ENCODE peak calls at places on chromosome 2, in four cellular contexts. A is GM13976, J is endodermal cell, V is adrenal gland. X is an unnamed sample.

GRCh38 chr2:20447437-20448245 is 767 bp downstream of the RHOB start:
- DNase-seq in V (peak), J (peak), A (peak), X (no peak)

GRCh38 chr2:10533811-10534321 is 85.7 kb upstream of the ODC1 start:
- DNase-seq in A (no peak), V (no peak), J (no peak), X (no peak)

GRCh38 chr2:220646424-220646823 is 925.7 kb downstream of the EPHA4 start:
- DNase-seq in A (no peak), V (no peak), J (no peak), X (no peak)

GRCh38 chr2:190578158-190579057 is 43.9 kb upstream of the NEMP2 start:
- DNase-seq in A (no peak), J (no peak), V (no peak), X (no peak)

GRCh38 chr2:177604291-177605065 is 211.9 kb downstream of the AGPS start:
- DNase-seq in V (no peak), J (peak), A (peak), X (no peak)

GRCh38 chr2:196821195-196821594 is 12.0 kb upstream of the C2orf66 start:
- DNase-seq in A (no peak), J (no peak), V (no peak), X (no peak)

GRCh38 chr2:234706086-234706485 is 209.2 kb upstream of the ARL4C start:
- DNase-seq in J (no peak), V (no peak), A (no peak), X (no peak)

GRCh38 chr2:124815386-124815785 is 790.3 kb downstream of the CNTNAP5 start:
- DNase-seq in A (no peak), V (no peak), J (no peak), X (no peak)

GRCh38 chr2:217683096-217683870 is 319.5 kb downstream of the TNS1 start:
- DNase-seq in J (no peak), A (no peak), V (no peak), X (no peak)

GRCh38 chr2:201558665-201559064 is 84.6 kb downstream of the TMEM237 start:
- DNase-seq in V (no peak), A (no peak), J (peak), X (no peak)

GRCh38 chr2:128260239-128261138 is 58.2 kb downstream of the HS6ST1 start:
- DNase-seq in V (peak), A (no peak), J (peak), X (no peak)

GRCh38 chr2:219207884-219208740 is 1.5 kb downstream of the ZFAND2B start:
- DNase-seq in V (no peak), J (no peak), A (no peak), X (no peak)

GRCh38 chr2:222241054-222241453 is 57.7 kb downstream of the PAX3 start:
- DNase-seq in A (no peak), V (no peak), J (no peak), X (no peak)

GRCh38 chr2:176390276-176390675 is 121.0 kb downstream of the MTX2 start:
- DNase-seq in V (no peak), A (no peak), J (no peak), X (no peak)

GRCh38 chr2:88690591-88691338 is 708 bp upstream of the RPIA start:
- DNase-seq in V (peak), A (peak), J (no peak), X (no peak)

GRCh38 chr2:28359222-28360065 is 33.2 kb upstream of the FOSL2 start:
- DNase-seq in A (peak), V (no peak), J (no peak), X (no peak)

GRCh38 chr2:33013684-33014110 is 66.9 kb downstream of the LTBP1 start:
- DNase-seq in A (no peak), V (no peak), J (no peak), X (no peak)

GRCh38 chr2:9993490-9994165 is 42.1 kb downstream of the GRHL1 start:
- DNase-seq in J (no peak), A (no peak), V (peak), X (no peak)

GRCh38 chr2:240644171-240644651 is 18.9 kb downstream of the GPR35 start:
- DNase-seq in V (peak), A (no peak), J (peak), X (no peak)

GRCh38 chr2:31931916-31932315 is 78.9 kb downstream of the MEMO1 start:
- DNase-seq in A (no peak), J (no peak), V (no peak), X (no peak)

GRCh38 chr2:239316562-239317465 is 84.0 kb downstream of the HDAC4 start:
- DNase-seq in V (peak), A (no peak), J (peak), X (peak)

GRCh38 chr2:168203762-168204693 is 43.4 kb downstream of the STK39 start:
- DNase-seq in A (no peak), V (no peak), J (peak), X (no peak)

GRCh38 chr2:66443977-66444855 is 9.3 kb downstream of the MEIS1 start:
- DNase-seq in V (peak), J (no peak), A (no peak), X (no peak)

GRCh38 chr2:219702796-219703545 is 75.5 kb downstream of the SLC4A3 start:
- DNase-seq in J (no peak), V (no peak), A (no peak), X (no peak)

GRCh38 chr2:12855508-12855907 is 138.8 kb downstream of the TRIB2 start:
- DNase-seq in J (no peak), V (no peak), A (no peak), X (no peak)

GRCh38 chr2:135097532-135098231 is 45.6 kb downstream of the RAB3GAP1 start:
- DNase-seq in A (no peak), V (no peak), J (no peak), X (no peak)

GRCh38 chr2:121359170-121359569 is 74.2 kb upstream of the TFCP2L1 start:
- DNase-seq in A (no peak), J (no peak), V (no peak), X (no peak)

GRCh38 chr2:51722311-51722710 is 690.4 kb upstream of the NRXN1 start:
- DNase-seq in J (no peak), A (no peak), V (no peak), X (no peak)

GRCh38 chr2:61158356-61158944 is 3.5 kb upstream of the C2orf74 start:
- DNase-seq in V (peak), J (no peak), A (no peak), X (no peak)

GRCh38 chr2:61162721-61163120 is 733 bp downstream of the C2orf74 start:
- DNase-seq in V (peak), J (no peak), A (no peak), X (no peak)

GRCh38 chr2:61161888-61162287 is at the start of gene C2orf74:
- DNase-seq in V (peak), J (no peak), A (no peak), X (no peak)

GRCh38 chr2:61157371-61158003 is 4.5 kb upstream of the C2orf74 start:
- DNase-seq in V (peak), A (no peak), J (no peak), X (no peak)
- TF ChIP-seq CTCF in V (no peak), A (no peak), J (no peak), X (no peak)

GRCh38 chr2:17539993-17540812 is at the start of gene VSNL1:
- DNase-seq in V (peak), A (peak), J (peak), X (no peak)

GRCh38 chr2:17539596-17539992 is 902 bp upstream of the VSNL1 start:
- DNase-seq in A (peak), V (no peak), J (peak), X (no peak)

GRCh38 chr2:17541514-17541950 is 1.0 kb downstream of the VSNL1 start:
- DNase-seq in V (no peak), A (no peak), J (no peak), X (no peak)

GRCh38 chr2:17542471-17542870 is 2.0 kb downstream of the VSNL1 start:
- DNase-seq in V (no peak), A (no peak), J (no peak), X (no peak)

GRCh38 chr2:17540813-17541513 is 467 bp downstream of the VSNL1 start:
- DNase-seq in A (peak), V (no peak), J (no peak), X (no peak)
- TF ChIP-seq CTCF in A (no peak), V (no peak), J (no peak), X (no peak)

GRCh38 chr2:199911052-199911876 is at the start of gene C2orf69:
- DNase-seq in A (peak), J (peak), V (peak), X (peak)
- TF ChIP-seq CTCF in A (no peak), J (peak), V (peak), X (no peak)

DNA sequence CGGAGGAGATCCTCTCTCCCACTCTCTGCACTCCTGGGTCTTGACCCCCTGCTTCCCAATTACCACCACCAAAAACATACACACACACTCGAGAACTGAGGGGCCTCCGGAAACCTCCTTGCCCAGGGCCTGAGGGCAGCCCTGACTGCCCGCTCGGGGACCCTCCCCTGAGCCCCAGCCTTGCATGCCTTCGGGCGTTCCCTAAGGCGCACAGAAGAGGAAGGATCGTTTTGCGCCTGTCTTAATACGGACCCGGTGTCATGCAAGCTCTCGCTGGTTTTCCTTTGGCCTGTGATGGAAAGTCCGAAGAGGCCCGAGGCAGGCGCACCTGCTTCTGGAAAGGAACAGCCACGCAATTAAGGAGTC is 19.8 kb downstream of the POU3F3 start:
- DNase-seq in V (no peak), A (no peak), J (no peak), X (no peak)
- TF ChIP-seq CTCF in V (no peak), A (no peak), J (no peak), X (no peak)

GRCh38 chr2:109208071-109208950 is 79.3 kb downstream of the SH3RF3 start:
- DNase-seq in J (no peak), V (peak), A (no peak), X (no peak)
- TF ChIP-seq CTCF in J (peak), V (no peak), A (no peak), X (no peak)

GRCh38 chr2:68110102-68110501 is 47.3 kb upstream of the C1D start:
- DNase-seq in J (no peak), V (no peak), A (no peak), X (no peak)
- TF ChIP-seq CTCF in J (no peak), V (no peak), A (no peak), X (no peak)

X was measured in omental fat pad.